ENCODE peak calls at places on chromosome 20, in seven cellular contexts. R, H, P, I, Q, L and G are unnamed samples.
A peak's percentile ranks its signal among the peaks of the same experiment; 100 is the strongest.

GRCh38 chr20:46209930-46210671 is 92.0 kb downstream of the CD40 start:
- DNase-seq in R (no peak), H (no peak), P (no peak), I (peak; percentile 38), Q (no peak), L (no peak), G (no peak)

GRCh38 chr20:23086056-23086551 is at the start of gene CD93:
- DNase-seq in R (no peak), H (peak; percentile 87), P (peak; percentile 86), I (peak; percentile 43), Q (no peak), L (no peak), G (no peak)

GRCh38 chr20:23909390-23909789 is 29.8 kb upstream of the CST5 start:
- DNase-seq in R (no peak), H (no peak), P (no peak), I (no peak), Q (no peak), L (no peak), G (no peak)

GRCh38 chr20:25145131-25145530 is 50.4 kb upstream of the ENTPD6 start:
- DNase-seq in R (no peak), H (no peak), P (no peak), I (no peak), Q (no peak), L (no peak), G (no peak)

GRCh38 chr20:10864076-10864672 is 190.4 kb upstream of the JAG1 start:
- DNase-seq in R (peak; percentile 31), H (no peak), P (peak; percentile 20), I (no peak), Q (no peak), L (no peak), G (no peak)

GRCh38 chr20:3753098-3753497 is 14.5 kb downstream of the ADISSP start:
- DNase-seq in R (no peak), H (peak; percentile 78), P (no peak), I (peak; percentile 78), Q (peak; percentile 45), L (peak; percentile 60), G (no peak)

GRCh38 chr20:37309941-37310590 is 20.6 kb downstream of the MANBAL start:
- DNase-seq in R (no peak), H (no peak), P (no peak), I (peak; percentile 71), Q (no peak), L (no peak), G (no peak)

GRCh38 chr20:56809668-56810067 is 180.6 kb downstream of the TFAP2C start:
- DNase-seq in R (no peak), H (no peak), P (no peak), I (no peak), Q (no peak), L (no peak), G (no peak)

GRCh38 chr20:62588458-62589149 is 53.7 kb upstream of the SLCO4A1 start:
- DNase-seq in R (no peak), H (no peak), P (no peak), I (no peak), Q (no peak), L (peak; percentile 25), G (no peak)

GRCh38 chr20:63566395-63567131 is 7.5 kb downstream of the HELZ2 start:
- DNase-seq in R (no peak), H (no peak), P (peak; percentile 80), I (no peak), Q (no peak), L (no peak), G (no peak)

GRCh38 chr20:63703976-63704748 is 3.6 kb downstream of the ARFRP1 start:
- DNase-seq in R (no peak), H (peak; percentile 50), P (peak; percentile 40), I (no peak), Q (no peak), L (no peak), G (no peak)

GRCh38 chr20:23143986-23144695 is 58.0 kb upstream of the CD93 start:
- DNase-seq in R (no peak), H (peak; percentile 64), P (no peak), I (no peak), Q (no peak), L (no peak), G (no peak)

GRCh38 chr20:1533059-1533458 is 24.4 kb downstream of the SIRPD start:
- DNase-seq in R (no peak), H (no peak), P (no peak), I (no peak), Q (no peak), L (peak; percentile 22), G (no peak)
- TF ChIP-seq CTCF in R (no peak), H (no peak), P (no peak), I (no peak), Q (peak; percentile 26), L (no peak), G (no peak)

DNA sequence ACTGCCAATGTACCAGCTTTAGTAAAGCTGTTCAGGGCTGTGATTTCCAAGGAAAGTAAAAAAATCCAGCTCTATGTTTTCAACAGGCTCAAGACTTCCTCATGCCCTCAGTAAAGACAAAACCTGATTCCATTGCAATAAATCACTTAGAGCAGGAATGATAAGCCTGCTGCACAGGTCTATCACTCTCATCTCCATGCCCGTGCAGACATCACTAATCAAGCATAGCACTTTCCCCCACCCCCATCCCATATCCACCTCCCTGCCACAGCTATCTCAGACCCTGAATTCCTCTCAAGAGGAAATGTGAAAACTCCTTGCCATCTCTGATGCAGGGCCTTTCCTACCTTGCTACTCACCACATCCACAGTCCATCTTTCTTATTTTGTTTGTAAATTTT is 554.9 kb downstream of the MAFB start:
- DNase-seq in R (no peak), H (no peak), P (no peak), I (no peak), Q (no peak), L (no peak), G (no peak)
- TF ChIP-seq CTCF in R (no peak), H (no peak), P (no peak), I (no peak), Q (no peak), L (no peak), G (no peak)

DNA sequence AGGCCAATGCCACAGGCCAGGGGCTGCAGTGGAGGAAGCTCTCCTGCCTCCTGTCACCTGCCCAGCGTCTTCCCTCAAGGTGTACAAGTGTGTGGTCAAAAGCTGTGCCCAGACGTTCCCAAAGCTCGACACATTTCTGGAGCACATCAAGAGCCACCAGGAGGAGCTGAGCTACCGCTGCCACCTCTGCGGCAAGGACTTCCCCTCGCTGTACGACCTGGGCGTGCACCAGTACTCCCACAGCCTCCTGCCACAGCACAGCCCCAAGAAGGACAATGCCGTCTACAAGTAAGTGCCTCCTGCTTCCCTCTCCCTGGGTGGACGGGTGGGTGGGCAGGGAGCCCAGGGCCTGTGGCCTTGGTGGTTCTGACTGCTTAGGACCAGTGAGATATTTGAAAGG is 38.2 kb downstream of the ZNF341 start:
- DNase-seq in R (no peak), H (no peak), P (peak; percentile 27), I (no peak), Q (no peak), L (no peak), G (no peak)
- TF ChIP-seq CTCF in R (no peak), H (no peak), P (peak; percentile 25), I (no peak), Q (no peak), L (no peak), G (no peak)

GRCh38 chr20:380763-381580 is 412 bp downstream of the TRIB3 start:
- DNase-seq in R (peak; percentile 69), H (peak; percentile 70), P (peak; percentile 94), I (peak; percentile 45), Q (peak; percentile 32), L (peak; percentile 81), G (peak; percentile 75)
- TF ChIP-seq CTCF in R (no peak), H (no peak), P (no peak), I (no peak), Q (no peak), L (peak; percentile 31), G (peak; percentile 53)

GRCh38 chr20:16243470-16243869 is 329.8 kb downstream of the KIF16B start:
- DNase-seq in R (no peak), H (no peak), P (no peak), I (no peak), Q (no peak), L (no peak), G (no peak)
- TF ChIP-seq CTCF in R (no peak), H (no peak), P (no peak), I (no peak), Q (no peak), L (peak; percentile 8), G (no peak)